ENCODE peak calls at places on chromosomes 16 and 17, in four cellular contexts. One of them, this sample, is unnamed.
A peak's percentile ranks its signal among the peaks of the same experiment; 100 is the strongest.

GRCh38 chr16:27642753-27643152 is 92.8 kb downstream of the KATNIP start:
- DNase-seq in A549: peak; percentile 44
- DNase-seq in K562: peak; percentile 39
- DNase-seq in GM12878: no peak
- DNase-seq in this sample: peak; percentile 35

GRCh38 chr16:65274576-65274975 is 152.7 kb upstream of the CDH11 start:
- DNase-seq in A549: no peak
- DNase-seq in K562: no peak
- DNase-seq in GM12878: no peak
- DNase-seq in this sample: no peak

GRCh38 chr16:80454802-80455201 is 86.0 kb upstream of the DYNLRB2 start:
- DNase-seq in A549: no peak
- DNase-seq in K562: no peak
- DNase-seq in GM12878: no peak
- DNase-seq in this sample: no peak

GRCh38 chr16:30619207-30619606 is 9.0 kb upstream of the ZNF689 start:
- DNase-seq in A549: no peak
- DNase-seq in K562: no peak
- DNase-seq in GM12878: no peak
- DNase-seq in this sample: no peak

GRCh38 chr17:80124351-80124981 is 22.5 kb downstream of the EIF4A3 start:
- DNase-seq in A549: peak; percentile 53
- DNase-seq in K562: no peak
- DNase-seq in GM12878: no peak
- DNase-seq in this sample: peak; percentile 75

GRCh38 chr17:7445011-7445927 is at the start of gene CHRNB1:
- DNase-seq in A549: peak; percentile 68
- DNase-seq in K562: peak; percentile 89
- DNase-seq in GM12878: no peak
- DNase-seq in this sample: peak; percentile 85

GRCh38 chr16:67207116-67207856 is 8.4 kb downstream of the ELMO3 start:
- DNase-seq in A549: no peak
- DNase-seq in K562: no peak
- DNase-seq in GM12878: no peak
- DNase-seq in this sample: no peak

GRCh38 chr17:74163836-74164235 is 39.6 kb upstream of the RPL38 start:
- DNase-seq in A549: no peak
- DNase-seq in K562: no peak
- DNase-seq in GM12878: no peak
- DNase-seq in this sample: no peak

GRCh38 chr17:59311051-59311468 is 20.4 kb upstream of the YPEL2 start:
- DNase-seq in A549: peak; percentile 71
- DNase-seq in K562: peak; percentile 66
- DNase-seq in GM12878: peak; percentile 28
- DNase-seq in this sample: peak; percentile 79

GRCh38 chr17:57537524-57538410 is 207.3 kb downstream of the CCDC182 start:
- DNase-seq in A549: no peak
- DNase-seq in K562: no peak
- DNase-seq in GM12878: no peak
- DNase-seq in this sample: peak; percentile 90

DNA sequence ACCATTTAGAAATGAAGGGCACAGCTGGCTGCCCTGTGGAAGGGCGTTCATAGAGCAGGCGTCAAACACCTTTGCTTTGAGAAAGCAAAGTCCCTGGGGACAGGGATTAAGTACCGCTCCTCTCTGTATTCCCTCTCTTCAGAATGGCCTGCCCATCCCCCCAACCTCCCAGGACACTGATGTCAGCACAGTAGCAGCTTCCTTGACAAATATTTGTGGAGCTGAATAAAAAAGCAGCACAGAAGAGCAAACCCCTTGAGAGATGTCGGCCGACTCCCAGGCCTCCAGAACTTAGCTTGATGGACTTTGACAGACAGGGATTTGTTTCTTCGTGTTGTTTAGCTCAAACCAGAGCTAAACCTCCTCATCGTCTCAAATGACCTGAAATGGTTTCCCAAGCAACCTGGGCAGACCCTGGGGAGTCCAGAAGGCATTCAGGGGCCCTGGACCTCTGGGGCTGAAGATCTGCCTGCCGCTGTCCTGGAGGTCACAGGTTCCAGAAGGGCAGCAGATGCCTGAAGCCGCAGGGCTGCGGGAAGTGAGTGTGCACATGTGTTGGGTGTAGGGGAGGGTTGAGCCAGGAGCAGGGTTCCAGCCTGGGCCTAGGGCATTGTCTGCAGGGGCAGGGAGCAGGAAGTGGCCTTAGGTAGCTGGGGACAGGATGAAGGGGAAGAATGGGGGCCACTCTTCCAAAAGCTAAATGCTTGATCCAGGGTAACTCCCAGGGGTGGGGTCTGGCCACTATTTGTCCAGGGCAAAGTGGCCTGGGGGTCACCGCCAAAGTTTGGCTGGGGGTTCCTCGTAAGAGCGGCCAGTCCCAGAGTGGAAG is 42.3 kb upstream of the NKD1 start:
- DNase-seq in A549: peak; percentile 15
- DNase-seq in K562: no peak
- DNase-seq in GM12878: no peak
- DNase-seq in this sample: peak; percentile 80
- TF ChIP-seq CHD4 in A549: no peak
- TF ChIP-seq CHD4 in K562: no peak
- TF ChIP-seq CHD4 in GM12878: no peak
- TF ChIP-seq CHD4 in this sample: no peak

GRCh38 chr17:30554839-30555751 is 77.9 kb downstream of the GOSR1 start:
- DNase-seq in A549: peak; percentile 55
- DNase-seq in K562: peak; percentile 22
- DNase-seq in GM12878: no peak
- DNase-seq in this sample: peak; percentile 30

GRCh38 chr17:30559656-30560055 is 82.4 kb downstream of the GOSR1 start:
- DNase-seq in A549: no peak
- DNase-seq in K562: no peak
- DNase-seq in GM12878: no peak
- DNase-seq in this sample: no peak

GRCh38 chr17:30555942-30556341 is 78.7 kb downstream of the GOSR1 start:
- DNase-seq in A549: no peak
- DNase-seq in K562: no peak
- DNase-seq in GM12878: no peak
- DNase-seq in this sample: no peak

GRCh38 chr17:30558313-30559195 is 81.3 kb downstream of the GOSR1 start:
- DNase-seq in A549: no peak
- DNase-seq in K562: no peak
- DNase-seq in GM12878: no peak
- DNase-seq in this sample: no peak

GRCh38 chr17:30556374-30557332 is 79.4 kb downstream of the GOSR1 start:
- DNase-seq in A549: no peak
- DNase-seq in K562: no peak
- DNase-seq in GM12878: no peak
- DNase-seq in this sample: no peak
- TF ChIP-seq CHD4 in A549: no peak
- TF ChIP-seq CHD4 in K562: no peak
- TF ChIP-seq CHD4 in GM12878: no peak
- TF ChIP-seq CHD4 in this sample: no peak

DNA sequence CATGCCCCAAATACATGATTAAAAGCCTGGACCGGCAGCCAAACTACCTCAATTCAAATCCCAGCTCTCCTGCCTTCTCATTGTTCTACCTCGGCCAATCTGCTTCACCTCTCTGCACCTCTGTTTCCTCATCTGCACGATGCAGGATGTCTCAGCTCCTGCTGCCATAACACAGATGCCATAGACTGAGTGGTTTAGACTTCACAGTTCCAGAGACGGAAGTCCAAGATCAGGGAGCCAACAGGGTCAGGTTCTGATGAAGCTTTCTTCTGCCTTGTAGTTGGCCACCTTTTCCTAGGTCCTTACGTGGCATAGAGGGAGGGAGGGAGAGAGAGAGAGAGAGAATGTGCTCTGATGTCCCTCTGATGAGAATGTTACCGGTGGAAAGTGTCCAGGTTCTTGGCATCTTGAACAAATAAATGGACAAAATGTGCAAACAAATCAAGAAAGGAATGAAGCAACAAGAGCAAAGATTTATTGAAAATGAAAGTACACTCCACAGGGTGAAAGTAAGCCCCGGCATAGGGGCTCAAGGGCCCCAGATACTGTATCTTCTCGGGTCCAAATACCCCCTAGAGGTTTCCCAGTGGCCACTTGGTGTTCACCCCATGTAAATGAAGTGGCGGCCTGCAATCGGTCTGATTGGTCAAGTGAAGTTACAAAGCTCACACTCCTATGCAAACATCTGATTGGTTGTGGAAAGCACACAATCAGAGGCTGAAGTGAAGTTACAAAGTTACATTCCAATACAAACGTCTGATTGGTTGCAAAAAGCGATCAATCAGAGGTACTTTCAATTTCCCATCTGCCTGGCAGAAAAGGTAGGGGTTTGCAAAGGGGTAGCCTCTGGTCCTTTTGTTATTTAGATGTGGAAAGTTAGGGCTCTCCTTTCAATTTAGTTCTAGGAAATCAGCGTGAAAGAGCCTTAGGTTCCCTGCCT is 43.3 kb upstream of the ZCCHC14 start:
- DNase-seq in A549: no peak
- DNase-seq in K562: no peak
- DNase-seq in GM12878: no peak
- DNase-seq in this sample: peak; percentile 87
- TF ChIP-seq CHD4 in A549: no peak
- TF ChIP-seq CHD4 in K562: no peak
- TF ChIP-seq CHD4 in GM12878: no peak
- TF ChIP-seq CHD4 in this sample: peak; percentile 71

GRCh38 chr17:63571632-63572310 is 21.5 kb downstream of the DCAF7 start:
- DNase-seq in A549: peak; percentile 21
- DNase-seq in K562: peak; percentile 46
- DNase-seq in GM12878: no peak
- DNase-seq in this sample: peak; percentile 16
- TF ChIP-seq CHD4 in A549: no peak
- TF ChIP-seq CHD4 in K562: no peak
- TF ChIP-seq CHD4 in GM12878: no peak
- TF ChIP-seq CHD4 in this sample: no peak

GRCh38 chr17:39701012-39701783 is 1.3 kb downstream of the ERBB2 start:
- DNase-seq in A549: peak; percentile 65
- DNase-seq in K562: no peak
- DNase-seq in GM12878: no peak
- DNase-seq in this sample: no peak

GRCh38 chr17:39701784-39702422 is 2.0 kb downstream of the ERBB2 start:
- DNase-seq in A549: no peak
- DNase-seq in K562: no peak
- DNase-seq in GM12878: no peak
- DNase-seq in this sample: no peak

GRCh38 chr17:39704821-39705551 is 5.1 kb downstream of the ERBB2 start:
- DNase-seq in A549: peak; percentile 40
- DNase-seq in K562: no peak
- DNase-seq in GM12878: no peak
- DNase-seq in this sample: no peak

GRCh38 chr17:39703913-39704312 is 4.0 kb downstream of the ERBB2 start:
- DNase-seq in A549: no peak
- DNase-seq in K562: no peak
- DNase-seq in GM12878: no peak
- DNase-seq in this sample: no peak

GRCh38 chr17:39702901-39703893 is 3.3 kb downstream of the ERBB2 start:
- DNase-seq in A549: peak; percentile 94
- DNase-seq in K562: no peak
- DNase-seq in GM12878: peak; percentile 25
- DNase-seq in this sample: peak; percentile 77
- TF ChIP-seq CHD4 in A549: no peak
- TF ChIP-seq CHD4 in K562: no peak
- TF ChIP-seq CHD4 in GM12878: no peak
- TF ChIP-seq CHD4 in this sample: no peak

GRCh38 chr17:15893333-15894024 is 51.5 kb upstream of the ADORA2B start:
- DNase-seq in A549: peak; percentile 58
- DNase-seq in K562: no peak
- DNase-seq in GM12878: no peak
- DNase-seq in this sample: no peak
- TF ChIP-seq CHD4 in A549: no peak
- TF ChIP-seq CHD4 in K562: no peak
- TF ChIP-seq CHD4 in GM12878: no peak
- TF ChIP-seq CHD4 in this sample: no peak

DNA sequence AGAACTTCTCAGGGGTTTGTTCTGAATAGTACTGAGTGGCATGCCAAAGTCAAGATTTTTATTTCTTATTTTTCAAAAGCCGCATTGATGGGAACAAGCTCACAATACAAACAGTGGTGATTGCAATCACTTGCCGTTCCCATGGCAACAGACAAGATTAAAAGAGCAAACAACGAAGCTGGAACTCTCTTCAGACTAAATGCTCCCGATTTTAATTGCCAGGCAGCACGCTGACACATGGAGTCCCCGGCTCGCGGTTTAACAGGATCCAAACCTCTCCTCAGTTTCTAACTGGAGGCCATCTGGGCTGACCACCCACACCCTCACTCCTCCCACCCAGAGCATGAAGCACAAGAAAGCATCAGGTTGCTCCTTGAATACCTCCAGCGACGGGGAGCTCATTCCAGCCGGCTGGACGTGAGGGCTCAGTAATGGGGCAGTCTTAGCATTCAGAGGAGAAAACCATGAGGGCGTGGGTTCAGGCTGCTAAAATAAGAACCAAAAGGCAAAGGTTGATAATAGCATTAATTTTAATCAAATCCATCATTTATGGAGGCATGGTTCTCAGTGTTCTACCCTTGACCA is 41.5 kb downstream of the AIPL1 start:
- DNase-seq in A549: no peak
- DNase-seq in K562: no peak
- DNase-seq in GM12878: no peak
- DNase-seq in this sample: peak; percentile 53
- TF ChIP-seq CHD4 in A549: no peak
- TF ChIP-seq CHD4 in K562: no peak
- TF ChIP-seq CHD4 in GM12878: no peak
- TF ChIP-seq CHD4 in this sample: peak; percentile 68

DNA sequence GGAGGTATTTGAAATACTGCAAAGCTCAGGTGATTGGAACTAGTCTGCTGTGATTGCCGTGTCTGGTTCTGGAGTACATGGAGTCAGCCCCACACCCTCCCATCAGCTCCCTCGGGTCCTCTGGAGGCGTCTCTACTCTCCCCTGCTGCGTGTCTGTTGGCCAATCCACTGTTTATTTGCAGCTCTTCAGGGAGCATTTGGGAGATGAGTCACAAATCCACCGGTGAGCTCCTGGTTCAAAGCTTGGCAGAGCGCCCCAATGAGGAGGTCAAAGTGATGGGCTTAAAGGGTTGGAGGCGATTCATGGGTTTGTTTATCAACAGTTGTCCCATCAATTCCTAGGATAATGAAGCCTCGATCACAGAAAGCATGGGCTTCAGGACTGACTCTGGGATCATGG is 14.6 kb downstream of the CALB2 start:
- DNase-seq in A549: peak; percentile 49
- DNase-seq in K562: no peak
- DNase-seq in GM12878: no peak
- DNase-seq in this sample: no peak
- TF ChIP-seq CHD4 in A549: no peak
- TF ChIP-seq CHD4 in K562: no peak
- TF ChIP-seq CHD4 in GM12878: no peak
- TF ChIP-seq CHD4 in this sample: no peak

GRCh38 chr17:4898927-4899326 is 409 bp upstream of the C17orf107 start:
- DNase-seq in A549: no peak
- DNase-seq in K562: no peak
- DNase-seq in GM12878: no peak
- DNase-seq in this sample: no peak
- TF ChIP-seq CHD4 in A549: no peak
- TF ChIP-seq CHD4 in K562: no peak
- TF ChIP-seq CHD4 in GM12878: no peak
- TF ChIP-seq CHD4 in this sample: no peak

GRCh38 chr16:23081675-23082119 is 67.6 kb downstream of the USP31 start:
- DNase-seq in A549: peak; percentile 83
- DNase-seq in K562: no peak
- DNase-seq in GM12878: no peak
- DNase-seq in this sample: no peak
- TF ChIP-seq CHD4 in A549: no peak
- TF ChIP-seq CHD4 in K562: no peak
- TF ChIP-seq CHD4 in GM12878: no peak
- TF ChIP-seq CHD4 in this sample: no peak